ENCODE peak calls at places on chromosomes 13 and 19, in eight cellular contexts. H is left ventricle myocardium inferior, M is ovary, D is tibial artery, L is PC-3, O is IMR-90, J is adrenal gland, A is hepatocyte. U is an unnamed sample.

GRCh38 chr13:30796833-30797601 is 61.7 kb downstream of the ALOX5AP start:
- DNase-seq in H (no peak), M (no peak), D (no peak), L (peak; percentile 3), O (peak; percentile 44), J (no peak), A (no peak), U (peak; percentile 44)

GRCh38 chr13:101639711-101640110 is 187.2 kb downstream of the ITGBL1 start:
- DNase-seq in H (no peak), M (no peak), D (no peak), L (no peak), O (no peak), J (no peak), A (no peak), U (no peak)

GRCh38 chr19:28184997-28185396 is 1028.0 kb downstream of the UQCRFS1 start:
- DNase-seq in H (no peak), M (no peak), D (no peak), L (no peak), O (no peak), J (peak; percentile 36), A (no peak), U (no peak)

GRCh38 chr19:10587022-10587838 is at the start of gene AP1M2:
- DNase-seq in H (no peak), M (no peak), D (no peak), L (peak; percentile 37), O (no peak), J (no peak), A (peak; percentile 76), U (no peak)

GRCh38 chr19:31639306-31639705 is 290.1 kb upstream of the TSHZ3 start:
- DNase-seq in H (no peak), M (no peak), D (no peak), L (no peak), O (peak; percentile 1), J (no peak), A (no peak), U (peak; percentile 44)

GRCh38 chr13:104586010-104586746 is 1520.0 kb upstream of the SLC10A2 start:
- DNase-seq in H (no peak), M (no peak), D (no peak), L (peak; percentile 73), O (peak; percentile 87), J (no peak), A (peak; percentile 24), U (peak; percentile 88)

GRCh38 chr19:35549174-35549788 is 3.9 kb downstream of the TMEM147 start:
- DNase-seq in H (no peak), M (peak; percentile 60), D (no peak), L (peak; percentile 65), O (peak; percentile 56), J (peak; percentile 71), A (peak; percentile 88), U (peak; percentile 11)

GRCh38 chr13:49927755-49928154 is 8.4 kb downstream of the SPRYD7 start:
- DNase-seq in H (no peak), M (no peak), D (no peak), L (no peak), O (peak; percentile 76), J (no peak), A (no peak), U (peak; percentile 57)

GRCh38 chr13:71863249-71863648 is 3.8 kb downstream of the DACH1 start:
- DNase-seq in H (no peak), M (no peak), D (no peak), L (no peak), O (no peak), J (no peak), A (no peak), U (no peak)

GRCh38 chr19:53102701-53103140 is 501 bp downstream of the ZNF160 start:
- DNase-seq in H (peak; percentile 40), M (peak; percentile 22), D (peak; percentile 72), L (peak; percentile 26), O (peak; percentile 31), J (peak; percentile 70), A (peak; percentile 65), U (peak; percentile 28)

GRCh38 chr13:75417006-75417384 is 65.0 kb downstream of the TBC1D4 start:
- DNase-seq in H (no peak), M (no peak), D (no peak), L (peak; percentile 23), O (no peak), J (no peak), A (no peak), U (no peak)

GRCh38 chr19:12043752-12044422 is 8.4 kb upstream of the ZNF433 start:
- DNase-seq in H (no peak), M (no peak), D (no peak), L (no peak), O (no peak), J (no peak), A (no peak), U (no peak)

GRCh38 chr19:54551293-54551692 is 22.3 kb upstream of the LILRA2 start:
- DNase-seq in H (no peak), M (no peak), D (no peak), L (no peak), O (no peak), J (no peak), A (no peak), U (no peak)

GRCh38 chr19:7549749-7550148 is 14.2 kb downstream of the PNPLA6 start:
- DNase-seq in H (no peak), M (no peak), D (no peak), L (no peak), O (no peak), J (no peak), A (no peak), U (no peak)

GRCh38 chr13:45231722-45232121 is 30.9 kb upstream of the KCTD4 start:
- DNase-seq in H (no peak), M (no peak), D (no peak), L (no peak), O (peak; percentile 63), J (no peak), A (no peak), U (peak; percentile 37)

GRCh38 chr13:89294115-89294867 is 1623.1 kb downstream of the SLITRK5 start:
- DNase-seq in H (no peak), M (no peak), D (no peak), L (no peak), O (no peak), J (no peak), A (no peak), U (no peak)

DNA sequence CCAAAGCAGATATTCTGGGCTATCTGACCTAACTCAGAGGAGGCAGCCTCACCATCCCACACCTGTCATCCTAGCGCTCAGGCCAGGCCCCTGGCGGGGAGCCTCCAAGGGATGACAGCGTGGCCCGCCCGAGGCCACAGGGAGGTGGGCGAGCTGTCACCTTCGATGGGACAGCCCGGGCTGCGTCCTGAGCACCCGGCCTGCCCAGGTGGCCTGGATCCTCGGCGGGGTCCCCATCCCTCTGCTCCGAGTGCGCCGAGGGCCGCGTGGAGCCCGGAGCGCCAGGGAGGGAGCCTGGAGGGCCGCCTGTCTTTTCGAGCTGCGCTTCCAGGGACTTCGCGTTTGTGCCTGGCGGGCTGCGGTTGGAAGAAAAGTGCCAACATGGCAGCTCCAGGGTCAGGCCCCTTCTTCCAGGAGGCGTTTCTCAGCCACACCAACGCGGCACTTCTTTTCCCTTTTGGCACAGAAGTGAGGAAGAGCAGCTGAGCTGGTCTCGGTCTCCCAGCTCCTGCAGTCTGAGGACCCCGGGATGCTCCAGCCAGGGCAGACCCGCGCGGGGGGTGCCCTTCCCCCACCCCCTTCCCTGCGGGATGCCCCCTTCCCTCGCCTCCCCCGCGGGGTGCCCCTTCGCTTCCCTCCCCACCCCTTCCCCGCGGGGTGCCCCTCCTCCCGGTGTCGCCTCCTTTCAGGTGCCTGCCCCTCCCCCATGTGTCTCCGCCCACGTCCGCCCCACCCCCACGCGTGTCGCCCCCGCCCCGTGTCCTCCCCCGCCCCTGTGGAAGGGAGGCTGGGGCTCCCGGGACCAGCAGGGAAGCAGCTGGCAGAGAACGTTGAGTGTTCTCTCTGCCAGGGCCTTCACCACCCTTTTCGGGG is 42.3 kb downstream of the GJA3 start:
- DNase-seq in H (peak; percentile 48), M (peak; percentile 55), D (peak; percentile 81), L (peak; percentile 26), O (no peak), J (peak; percentile 57), A (peak; percentile 84), U (no peak)
- TF ChIP-seq CTCF in H (no peak), M (no peak), D (no peak), L (no peak), O (no peak), J (no peak), A (no peak), U (peak; percentile 10)

GRCh38 chr19:14145381-14145780 is 9.0 kb upstream of the ASF1B start:
- DNase-seq in H (no peak), M (no peak), D (no peak), L (no peak), O (no peak), J (no peak), A (no peak), U (no peak)

GRCh38 chr19:14141041-14141440 is 4.7 kb upstream of the ASF1B start:
- DNase-seq in H (no peak), M (no peak), D (no peak), L (no peak), O (no peak), J (no peak), A (no peak), U (no peak)

GRCh38 chr19:14138576-14139265 is 2.3 kb upstream of the ASF1B start:
- DNase-seq in H (no peak), M (no peak), D (no peak), L (no peak), O (peak; percentile 78), J (no peak), A (no peak), U (peak; percentile 46)

GRCh38 chr19:14139944-14140343 is 3.6 kb upstream of the ASF1B start:
- DNase-seq in H (no peak), M (no peak), D (no peak), L (no peak), O (no peak), J (peak; percentile 60), A (no peak), U (no peak)

GRCh38 chr19:14142262-14143190 is 6.1 kb upstream of the ASF1B start:
- DNase-seq in H (no peak), M (no peak), D (no peak), L (no peak), O (no peak), J (no peak), A (no peak), U (no peak)
- H3K4me3 ChIP-seq in H (no peak overlapping the region), M (no peak overlapping the region), D (no peak overlapping the region), L (no peak overlapping the region), O (no peak overlapping the region), J (no peak overlapping the region), A (no peak overlapping the region), U (no peak overlapping the region)

DNA sequence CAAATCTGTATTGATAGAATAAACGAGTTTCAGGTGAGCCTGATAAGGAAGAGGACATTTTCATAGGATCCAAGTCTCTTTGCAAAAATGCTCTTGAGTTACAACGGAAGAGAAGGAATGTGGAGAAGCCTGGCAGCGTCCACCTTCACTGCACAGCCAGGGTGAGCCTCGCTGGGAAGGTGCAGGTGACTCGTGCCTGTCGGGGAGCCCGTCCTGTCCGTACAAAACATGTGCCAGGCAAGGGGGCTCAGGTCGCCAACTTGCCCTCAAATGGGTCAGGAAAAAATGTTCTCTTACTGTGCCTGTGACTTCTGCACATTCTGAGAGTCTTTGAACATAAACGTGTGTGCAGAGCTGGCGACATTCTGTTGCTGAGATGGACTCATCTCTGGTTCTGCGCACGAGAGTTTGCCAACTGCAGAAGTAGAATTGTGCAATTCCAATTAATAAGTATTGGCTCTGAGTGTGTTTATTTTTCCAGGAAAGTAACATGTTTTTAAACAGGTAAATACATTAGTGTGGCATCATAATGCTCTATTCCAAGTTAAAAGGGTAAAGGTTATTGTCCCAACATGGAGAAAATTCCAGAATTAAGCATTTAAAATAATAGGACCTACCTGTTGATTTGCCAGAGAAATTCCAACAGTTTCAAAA is 28.6 kb downstream of the NAXD start:
- DNase-seq in H (no peak), M (no peak), D (no peak), L (no peak), O (no peak), J (no peak), A (no peak), U (no peak)
- H3K36me3 ChIP-seq in H (peaks cover 44% of the 10 kb centered on the region), M (no peaks in the 10 kb centered on the region), D (peaks cover 9% of the 10 kb centered on the region), L (peaks cover 6% of the 10 kb centered on the region), O (peaks cover 54% of the 10 kb centered on the region), J (no peaks in the 10 kb centered on the region), A (no peaks in the 10 kb centered on the region), U (peaks cover 20% of the 10 kb centered on the region)

GRCh38 chr19:2543463-2544442 is 67.8 kb downstream of the GADD45B start:
- DNase-seq in H (peak; percentile 94), M (peak; percentile 94), D (peak; percentile 98), L (peak; percentile 94), O (peak; percentile 98), J (peak; percentile 98), A (peak; percentile 98), U (peak; percentile 97)
- TF ChIP-seq CTCF in H (peak; percentile 43), M (peak; percentile 16), D (peak; percentile 6), L (peak; percentile 35), O (peak; percentile 56), J (peak; percentile 8), A (peak; percentile 48), U (peak; percentile 64)